ENCODE peak calls at places on chromosomes 6 and 20, in nine cellular contexts. One of them, this sample, is unnamed.

GRCh38 chr6:120805267-120805666 is 529.0 kb downstream of the TBC1D32 start:
- DNase-seq in esophagus squamous epithelium: no peak
- DNase-seq in cardiac muscle cell: no peak
- DNase-seq in nephron progenitor cell: no peak
- DNase-seq in neural progenitor cell: peak
- DNase-seq in fibroblast of lung: peak
- DNase-seq in GM10248: no peak
- DNase-seq in AG09309: no peak
- DNase-seq in thyroid gland: no peak
- DNase-seq in this sample: no peak

GRCh38 chr20:47736570-47737152 is 48.6 kb downstream of the SULF2 start:
- DNase-seq in esophagus squamous epithelium: no peak
- DNase-seq in cardiac muscle cell: no peak
- DNase-seq in nephron progenitor cell: no peak
- DNase-seq in neural progenitor cell: no peak
- DNase-seq in fibroblast of lung: no peak
- DNase-seq in GM10248: no peak
- DNase-seq in AG09309: no peak
- DNase-seq in thyroid gland: no peak
- DNase-seq in this sample: no peak

GRCh38 chr6:1473598-1473997 is 84.2 kb downstream of the FOXF2 start:
- DNase-seq in esophagus squamous epithelium: no peak
- DNase-seq in cardiac muscle cell: no peak
- DNase-seq in nephron progenitor cell: no peak
- DNase-seq in neural progenitor cell: no peak
- DNase-seq in fibroblast of lung: peak
- DNase-seq in GM10248: no peak
- DNase-seq in AG09309: no peak
- DNase-seq in thyroid gland: no peak
- DNase-seq in this sample: no peak

GRCh38 chr20:11754451-11754850 is 163.2 kb upstream of the BTBD3 start:
- DNase-seq in esophagus squamous epithelium: no peak
- DNase-seq in cardiac muscle cell: no peak
- DNase-seq in nephron progenitor cell: no peak
- DNase-seq in neural progenitor cell: no peak
- DNase-seq in fibroblast of lung: no peak
- DNase-seq in GM10248: no peak
- DNase-seq in AG09309: no peak
- DNase-seq in thyroid gland: peak
- DNase-seq in this sample: no peak

GRCh38 chr20:63552481-63553249 is 1.3 kb upstream of the FNDC11 start:
- DNase-seq in esophagus squamous epithelium: no peak
- DNase-seq in cardiac muscle cell: no peak
- DNase-seq in nephron progenitor cell: no peak
- DNase-seq in neural progenitor cell: no peak
- DNase-seq in fibroblast of lung: no peak
- DNase-seq in GM10248: no peak
- DNase-seq in AG09309: no peak
- DNase-seq in thyroid gland: no peak
- DNase-seq in this sample: no peak

GRCh38 chr20:33826270-33826897 is 15.2 kb downstream of the CHMP4B start:
- DNase-seq in esophagus squamous epithelium: no peak
- DNase-seq in cardiac muscle cell: no peak
- DNase-seq in nephron progenitor cell: no peak
- DNase-seq in neural progenitor cell: no peak
- DNase-seq in fibroblast of lung: no peak
- DNase-seq in GM10248: no peak
- DNase-seq in AG09309: no peak
- DNase-seq in thyroid gland: no peak
- DNase-seq in this sample: no peak

GRCh38 chr20:31720486-31721407 is 1.9 kb downstream of the BCL2L1 start:
- DNase-seq in esophagus squamous epithelium: no peak
- DNase-seq in cardiac muscle cell: no peak
- DNase-seq in nephron progenitor cell: no peak
- DNase-seq in neural progenitor cell: no peak
- DNase-seq in fibroblast of lung: no peak
- DNase-seq in GM10248: peak
- DNase-seq in AG09309: no peak
- DNase-seq in thyroid gland: peak
- DNase-seq in this sample: no peak

GRCh38 chr6:165664553-165665383 is 1.7 kb upstream of the PDE10A start:
- DNase-seq in esophagus squamous epithelium: no peak
- DNase-seq in cardiac muscle cell: no peak
- DNase-seq in nephron progenitor cell: peak
- DNase-seq in neural progenitor cell: peak
- DNase-seq in fibroblast of lung: no peak
- DNase-seq in GM10248: no peak
- DNase-seq in AG09309: no peak
- DNase-seq in thyroid gland: peak
- DNase-seq in this sample: no peak

GRCh38 chr6:22457986-22458385 is 111.4 kb upstream of the HDGFL1 start:
- DNase-seq in esophagus squamous epithelium: no peak
- DNase-seq in cardiac muscle cell: no peak
- DNase-seq in nephron progenitor cell: no peak
- DNase-seq in neural progenitor cell: no peak
- DNase-seq in fibroblast of lung: peak
- DNase-seq in GM10248: no peak
- DNase-seq in AG09309: no peak
- DNase-seq in thyroid gland: no peak
- DNase-seq in this sample: no peak

GRCh38 chr6:30131947-30132497 is 3.9 kb upstream of the TRIM40 start:
- DNase-seq in esophagus squamous epithelium: no peak
- DNase-seq in cardiac muscle cell: no peak
- DNase-seq in nephron progenitor cell: no peak
- DNase-seq in neural progenitor cell: no peak
- DNase-seq in fibroblast of lung: no peak
- DNase-seq in GM10248: no peak
- DNase-seq in AG09309: no peak
- DNase-seq in thyroid gland: no peak
- DNase-seq in this sample: no peak

GRCh38 chr20:51570755-51571469 is 28.4 kb upstream of the NFATC2 start:
- DNase-seq in esophagus squamous epithelium: no peak
- DNase-seq in cardiac muscle cell: peak
- DNase-seq in nephron progenitor cell: no peak
- DNase-seq in neural progenitor cell: no peak
- DNase-seq in fibroblast of lung: peak
- DNase-seq in GM10248: no peak
- DNase-seq in AG09309: no peak
- DNase-seq in thyroid gland: no peak
- DNase-seq in this sample: peak

GRCh38 chr6:152750694-152751093 is at the start of gene VIP:
- DNase-seq in esophagus squamous epithelium: no peak
- DNase-seq in cardiac muscle cell: peak
- DNase-seq in nephron progenitor cell: peak
- DNase-seq in neural progenitor cell: peak
- DNase-seq in fibroblast of lung: peak
- DNase-seq in GM10248: no peak
- DNase-seq in AG09309: peak
- DNase-seq in thyroid gland: peak
- DNase-seq in this sample: no peak

GRCh38 chr6:117188627-117189201 is 76.6 kb upstream of the VGLL2 start:
- DNase-seq in esophagus squamous epithelium: no peak
- DNase-seq in cardiac muscle cell: no peak
- DNase-seq in nephron progenitor cell: no peak
- DNase-seq in neural progenitor cell: peak
- DNase-seq in fibroblast of lung: no peak
- DNase-seq in GM10248: no peak
- DNase-seq in AG09309: no peak
- DNase-seq in thyroid gland: no peak
- DNase-seq in this sample: no peak

GRCh38 chr6:30091577-30092381 is 16.2 kb upstream of the RNF39 start:
- DNase-seq in esophagus squamous epithelium: no peak
- DNase-seq in cardiac muscle cell: no peak
- DNase-seq in nephron progenitor cell: no peak
- DNase-seq in neural progenitor cell: no peak
- DNase-seq in fibroblast of lung: peak
- DNase-seq in GM10248: no peak
- DNase-seq in AG09309: peak
- DNase-seq in thyroid gland: peak
- DNase-seq in this sample: no peak

GRCh38 chr20:48194578-48194977 is 409.3 kb upstream of the SULF2 start:
- DNase-seq in esophagus squamous epithelium: no peak
- DNase-seq in cardiac muscle cell: no peak
- DNase-seq in nephron progenitor cell: no peak
- DNase-seq in neural progenitor cell: no peak
- DNase-seq in fibroblast of lung: no peak
- DNase-seq in GM10248: no peak
- DNase-seq in AG09309: no peak
- DNase-seq in thyroid gland: peak
- DNase-seq in this sample: no peak

GRCh38 chr20:51575486-51575885 is 33.0 kb upstream of the NFATC2 start:
- DNase-seq in esophagus squamous epithelium: no peak
- DNase-seq in cardiac muscle cell: no peak
- DNase-seq in nephron progenitor cell: no peak
- DNase-seq in neural progenitor cell: no peak
- DNase-seq in fibroblast of lung: no peak
- DNase-seq in GM10248: no peak
- DNase-seq in AG09309: no peak
- DNase-seq in thyroid gland: no peak
- DNase-seq in this sample: no peak

GRCh38 chr6:75493400-75494064 is at the start of gene FILIP1:
- DNase-seq in esophagus squamous epithelium: no peak
- DNase-seq in cardiac muscle cell: peak
- DNase-seq in nephron progenitor cell: peak
- DNase-seq in neural progenitor cell: peak
- DNase-seq in fibroblast of lung: peak
- DNase-seq in GM10248: no peak
- DNase-seq in AG09309: no peak
- DNase-seq in thyroid gland: peak
- DNase-seq in this sample: peak

GRCh38 chr6:34148864-34149810 is 3.2 kb upstream of the GRM4 start:
- DNase-seq in esophagus squamous epithelium: no peak
- DNase-seq in cardiac muscle cell: no peak
- DNase-seq in nephron progenitor cell: peak
- DNase-seq in neural progenitor cell: peak
- DNase-seq in fibroblast of lung: no peak
- DNase-seq in GM10248: peak
- DNase-seq in AG09309: no peak
- DNase-seq in thyroid gland: no peak
- DNase-seq in this sample: no peak

DNA sequence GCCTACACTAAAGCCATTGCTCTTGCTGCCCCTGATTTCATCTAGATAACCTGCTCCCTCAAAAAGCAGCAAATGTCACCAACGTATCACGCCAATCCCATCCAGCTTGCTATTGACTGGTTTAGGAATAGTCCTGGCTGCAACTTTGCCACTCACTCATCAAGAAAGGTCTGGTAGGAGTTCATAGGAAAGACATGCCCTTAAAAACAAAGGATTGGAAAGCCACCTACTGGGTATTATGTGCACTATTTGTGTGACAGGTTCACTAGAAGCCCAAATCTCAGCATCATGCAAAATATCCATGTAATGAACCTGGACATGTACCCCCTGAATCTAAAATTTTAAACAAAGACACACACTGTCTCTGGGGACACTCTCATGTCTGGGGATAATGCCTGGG is 170.4 kb upstream of the COL21A1 start:
- DNase-seq in esophagus squamous epithelium: no peak
- DNase-seq in cardiac muscle cell: no peak
- DNase-seq in nephron progenitor cell: no peak
- DNase-seq in neural progenitor cell: no peak
- DNase-seq in fibroblast of lung: no peak
- DNase-seq in GM10248: no peak
- DNase-seq in AG09309: no peak
- DNase-seq in thyroid gland: no peak
- DNase-seq in this sample: no peak
- TF ChIP-seq CTCF in esophagus squamous epithelium: no peak
- TF ChIP-seq CTCF in cardiac muscle cell: no peak
- TF ChIP-seq CTCF in nephron progenitor cell: no peak
- TF ChIP-seq CTCF in neural progenitor cell: no peak
- TF ChIP-seq CTCF in fibroblast of lung: no peak
- TF ChIP-seq CTCF in GM10248: no peak
- TF ChIP-seq CTCF in AG09309: no peak
- TF ChIP-seq CTCF in thyroid gland: no peak
- TF ChIP-seq CTCF in this sample: no peak

GRCh38 chr20:17281478-17281877 is 54.6 kb downstream of the PCSK2 start:
- DNase-seq in esophagus squamous epithelium: no peak
- DNase-seq in cardiac muscle cell: peak
- DNase-seq in nephron progenitor cell: peak
- DNase-seq in neural progenitor cell: peak
- DNase-seq in fibroblast of lung: no peak
- DNase-seq in GM10248: no peak
- DNase-seq in AG09309: no peak
- DNase-seq in thyroid gland: peak
- DNase-seq in this sample: no peak
- TF ChIP-seq CTCF in esophagus squamous epithelium: no peak
- TF ChIP-seq CTCF in cardiac muscle cell: no peak
- TF ChIP-seq CTCF in nephron progenitor cell: peak
- TF ChIP-seq CTCF in neural progenitor cell: peak
- TF ChIP-seq CTCF in fibroblast of lung: no peak
- TF ChIP-seq CTCF in GM10248: peak
- TF ChIP-seq CTCF in AG09309: peak
- TF ChIP-seq CTCF in thyroid gland: no peak
- TF ChIP-seq CTCF in this sample: no peak

DNA sequence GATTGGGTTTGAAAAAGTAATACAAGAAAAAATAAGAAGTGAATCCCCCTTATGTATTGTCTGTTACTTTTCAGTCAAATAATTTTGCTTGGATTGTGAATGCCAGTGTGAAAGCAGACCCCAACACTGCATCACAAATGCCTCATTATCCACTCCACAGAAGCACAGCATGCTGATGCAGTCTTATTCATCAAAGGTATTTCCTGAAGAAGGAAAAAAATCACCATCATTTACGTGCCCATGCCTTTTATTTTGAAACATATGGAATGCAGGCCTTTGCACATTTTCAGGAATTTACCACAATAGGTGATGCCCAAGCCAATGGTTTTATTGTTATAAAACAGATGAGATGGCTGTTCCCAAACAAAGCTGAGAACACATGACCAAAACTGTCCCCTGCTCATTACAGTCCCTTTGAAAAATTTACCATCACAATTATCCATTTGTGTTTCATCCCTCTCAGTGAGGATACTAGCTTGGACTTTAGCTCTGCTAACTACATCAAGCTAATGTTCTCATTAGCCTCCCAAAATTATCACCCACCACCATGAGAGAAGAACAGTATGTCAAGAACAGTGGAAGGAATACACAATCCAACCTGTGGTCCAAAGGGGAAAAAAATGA is 180.6 kb upstream of the HTR1E start:
- DNase-seq in esophagus squamous epithelium: no peak
- DNase-seq in cardiac muscle cell: no peak
- DNase-seq in nephron progenitor cell: no peak
- DNase-seq in neural progenitor cell: peak
- DNase-seq in fibroblast of lung: no peak
- DNase-seq in GM10248: no peak
- DNase-seq in AG09309: no peak
- DNase-seq in thyroid gland: no peak
- DNase-seq in this sample: no peak
- TF ChIP-seq CTCF in esophagus squamous epithelium: no peak
- TF ChIP-seq CTCF in cardiac muscle cell: no peak
- TF ChIP-seq CTCF in nephron progenitor cell: no peak
- TF ChIP-seq CTCF in neural progenitor cell: no peak
- TF ChIP-seq CTCF in fibroblast of lung: no peak
- TF ChIP-seq CTCF in GM10248: no peak
- TF ChIP-seq CTCF in AG09309: no peak
- TF ChIP-seq CTCF in thyroid gland: no peak
- TF ChIP-seq CTCF in this sample: no peak

DNA sequence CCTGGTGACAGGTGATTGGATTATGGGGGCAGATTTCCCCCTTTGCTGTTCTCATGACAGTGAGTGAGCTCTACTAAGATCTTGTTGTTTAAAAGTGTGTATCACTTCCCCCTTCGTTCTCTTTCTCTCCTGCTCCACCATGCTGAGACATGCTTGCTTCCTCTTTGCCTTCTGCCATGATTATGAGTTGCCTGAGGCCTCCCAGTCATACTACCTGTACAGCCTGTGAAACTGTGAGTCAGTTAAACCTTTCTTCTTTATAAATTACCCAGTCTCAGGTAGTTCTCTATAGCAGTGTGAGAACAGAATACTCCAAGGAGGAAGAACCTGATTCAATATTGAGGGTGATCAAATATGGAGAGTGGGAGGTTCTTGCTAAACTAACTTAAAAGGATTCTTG is 724.9 kb downstream of the DOK5 start:
- DNase-seq in esophagus squamous epithelium: no peak
- DNase-seq in cardiac muscle cell: no peak
- DNase-seq in nephron progenitor cell: no peak
- DNase-seq in neural progenitor cell: no peak
- DNase-seq in fibroblast of lung: no peak
- DNase-seq in GM10248: no peak
- DNase-seq in AG09309: no peak
- DNase-seq in thyroid gland: no peak
- DNase-seq in this sample: no peak
- TF ChIP-seq CTCF in esophagus squamous epithelium: no peak
- TF ChIP-seq CTCF in cardiac muscle cell: no peak
- TF ChIP-seq CTCF in nephron progenitor cell: no peak
- TF ChIP-seq CTCF in neural progenitor cell: no peak
- TF ChIP-seq CTCF in fibroblast of lung: no peak
- TF ChIP-seq CTCF in GM10248: no peak
- TF ChIP-seq CTCF in AG09309: no peak
- TF ChIP-seq CTCF in thyroid gland: no peak
- TF ChIP-seq CTCF in this sample: no peak